ENCODE peak calls at places on chromosomes 11 and 22, in ten cellular contexts. R is keratinocyte, D is left ventricle myocardium inferior, Z is cardiac muscle cell, K is K562, J is heart left ventricle, S is ovary, F is tibial nerve, Q is heart right ventricle, P is SJCRH30. C is an unnamed sample.

GRCh38 chr11:15889972-15890371 is 466.4 kb downstream of the SOX6 start:
- DNase-seq in R (no peak), D (no peak), Z (no peak), K (no peak), J (no peak), S (no peak), F (no peak), Q (no peak), P (no peak), C (no peak)

GRCh38 chr22:35563211-35563610 is 22.6 kb downstream of the RASD2 start:
- DNase-seq in R (no peak), D (no peak), Z (no peak), K (no peak), J (no peak), S (no peak), F (no peak), Q (no peak), P (no peak), C (no peak)

GRCh38 chr11:76735218-76735480 is 48.0 kb upstream of the TSKU start:
- DNase-seq in R (no peak), D (no peak), Z (peak; percentile 77), K (peak; percentile 18), J (no peak), S (no peak), F (no peak), Q (no peak), P (no peak), C (no peak)

GRCh38 chr11:47161134-47161854 is 15.4 kb downstream of the ARFGAP2 start:
- DNase-seq in R (no peak), D (no peak), Z (peak; percentile 64), K (peak; percentile 86), J (peak; percentile 74), S (peak; percentile 64), F (peak; percentile 69), Q (peak; percentile 50), P (peak; percentile 76), C (no peak)

GRCh38 chr11:116511684-116512083 is 261.1 kb downstream of the BUD13 start:
- DNase-seq in R (no peak), D (no peak), Z (no peak), K (no peak), J (no peak), S (no peak), F (no peak), Q (no peak), P (no peak), C (no peak)

GRCh38 chr11:56950510-56950909 is 38.2 kb upstream of the OR5AK2 start:
- DNase-seq in R (no peak), D (no peak), Z (no peak), K (no peak), J (no peak), S (no peak), F (no peak), Q (no peak), P (no peak), C (no peak)

GRCh38 chr11:65295001-65295400 is 19.7 kb upstream of the CDC42EP2 start:
- DNase-seq in R (no peak), D (peak; percentile 49), Z (no peak), K (no peak), J (no peak), S (no peak), F (no peak), Q (no peak), P (no peak), C (no peak)

GRCh38 chr11:47414685-47415070 is 6.3 kb downstream of the SLC39A13 start:
- DNase-seq in R (no peak), D (no peak), Z (no peak), K (no peak), J (peak; percentile 67), S (no peak), F (no peak), Q (no peak), P (no peak), C (peak; percentile 70)

GRCh38 chr22:47307326-47307725 is 544.9 kb downstream of the TBC1D22A start:
- DNase-seq in R (no peak), D (no peak), Z (no peak), K (peak; percentile 50), J (no peak), S (no peak), F (no peak), Q (no peak), P (no peak), C (no peak)

GRCh38 chr11:27968461-27968860 is 139.5 kb downstream of the KIF18A start:
- DNase-seq in R (no peak), D (no peak), Z (no peak), K (no peak), J (no peak), S (no peak), F (no peak), Q (no peak), P (no peak), C (no peak)

GRCh38 chr11:78651136-78651775 is 76.6 kb upstream of the NARS2 start:
- DNase-seq in R (no peak), D (no peak), Z (no peak), K (no peak), J (no peak), S (no peak), F (no peak), Q (no peak), P (no peak), C (no peak)

GRCh38 chr11:2807276-2807681 is 78.3 kb downstream of the CDKN1C start:
- DNase-seq in R (no peak), D (peak; percentile 81), Z (no peak), K (no peak), J (peak; percentile 84), S (peak; percentile 89), F (peak; percentile 85), Q (peak; percentile 66), P (peak; percentile 14), C (peak; percentile 75)

GRCh38 chr22:45968003-45968650 is 8.8 kb downstream of the WNT7B start:
- DNase-seq in R (no peak), D (no peak), Z (no peak), K (no peak), J (no peak), S (no peak), F (no peak), Q (no peak), P (no peak), C (no peak)

GRCh38 chr11:123143476-123143875 is 51.6 kb downstream of the CLMP start:
- DNase-seq in R (no peak), D (no peak), Z (no peak), K (no peak), J (no peak), S (no peak), F (no peak), Q (no peak), P (no peak), C (no peak)
- H3K27me3 ChIP-seq in R (no peaks in the 10 kb centered on the region), D (peaks cover 26% of the 10 kb centered on the region), Z (no peaks in the 10 kb centered on the region), K (peaks cover 51% of the 10 kb centered on the region), J (no peaks in the 10 kb centered on the region), S (no peaks in the 10 kb centered on the region), F (no peaks in the 10 kb centered on the region), Q (peaks cover 31% of the 10 kb centered on the region), P (no peaks in the 10 kb centered on the region), C (no peaks in the 10 kb centered on the region)

GRCh38 chr11:102846292-102846691 is 2.9 kb upstream of the MMP3 start:
- DNase-seq in R (no peak), D (no peak), Z (no peak), K (no peak), J (no peak), S (no peak), F (no peak), Q (no peak), P (peak; percentile 35), C (no peak)
- H3K4me1 ChIP-seq in R (peaks cover 48% of the 10 kb centered on the region), D (no peaks in the 10 kb centered on the region), Z (no peaks in the 10 kb centered on the region), K (no peaks in the 10 kb centered on the region), J (no peaks in the 10 kb centered on the region), S (no peaks in the 10 kb centered on the region), F (peaks cover 2% of the 10 kb centered on the region), Q (no peaks in the 10 kb centered on the region), P (peaks cover 46% of the 10 kb centered on the region), C (no peaks in the 10 kb centered on the region)

DNA sequence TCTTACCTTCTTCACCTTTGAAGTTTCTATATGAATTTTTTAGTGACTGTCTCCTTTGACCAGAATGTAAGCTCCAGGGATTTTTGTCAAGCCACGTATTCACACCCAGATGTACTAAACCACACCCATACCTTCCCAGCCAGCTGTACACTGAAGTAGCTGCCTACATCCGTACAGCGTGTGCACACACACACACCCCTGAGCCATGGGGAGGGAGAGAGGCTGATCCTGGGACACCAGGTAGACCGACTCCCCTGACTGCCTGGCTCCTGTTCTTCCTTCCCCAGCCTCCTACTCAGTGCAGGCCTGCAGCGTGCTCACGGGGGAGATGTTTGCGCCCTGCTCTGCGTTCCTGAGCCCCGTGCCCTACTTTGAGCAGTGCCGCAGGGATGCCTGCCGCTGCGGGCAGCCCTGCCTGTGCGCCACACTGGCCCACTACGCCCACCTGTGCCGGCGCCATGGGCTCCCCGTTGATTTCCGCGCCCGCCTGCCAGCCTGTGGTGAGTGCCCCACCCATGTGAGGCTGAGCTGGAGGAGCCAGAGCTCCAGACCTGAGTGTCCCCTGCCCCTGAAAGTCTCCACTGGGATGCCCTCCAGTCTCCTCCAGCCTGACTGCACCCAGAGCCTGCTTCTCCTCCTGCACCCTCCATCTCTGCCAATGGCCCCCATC is 25.9 kb downstream of the OTOG start:
- DNase-seq in R (no peak), D (no peak), Z (no peak), K (no peak), J (no peak), S (no peak), F (no peak), Q (no peak), P (no peak), C (no peak)
- H3K27me3 ChIP-seq in R (peaks cover 5% of the 10 kb centered on the region), D (peaks cover 18% of the 10 kb centered on the region), Z (no peaks in the 10 kb centered on the region), K (peaks cover 30% of the 10 kb centered on the region), J (no peaks in the 10 kb centered on the region), S (no peaks in the 10 kb centered on the region), F (no peaks in the 10 kb centered on the region), Q (no peaks in the 10 kb centered on the region), P (no peaks in the 10 kb centered on the region), C (peaks cover 15% of the 10 kb centered on the region)

DNA sequence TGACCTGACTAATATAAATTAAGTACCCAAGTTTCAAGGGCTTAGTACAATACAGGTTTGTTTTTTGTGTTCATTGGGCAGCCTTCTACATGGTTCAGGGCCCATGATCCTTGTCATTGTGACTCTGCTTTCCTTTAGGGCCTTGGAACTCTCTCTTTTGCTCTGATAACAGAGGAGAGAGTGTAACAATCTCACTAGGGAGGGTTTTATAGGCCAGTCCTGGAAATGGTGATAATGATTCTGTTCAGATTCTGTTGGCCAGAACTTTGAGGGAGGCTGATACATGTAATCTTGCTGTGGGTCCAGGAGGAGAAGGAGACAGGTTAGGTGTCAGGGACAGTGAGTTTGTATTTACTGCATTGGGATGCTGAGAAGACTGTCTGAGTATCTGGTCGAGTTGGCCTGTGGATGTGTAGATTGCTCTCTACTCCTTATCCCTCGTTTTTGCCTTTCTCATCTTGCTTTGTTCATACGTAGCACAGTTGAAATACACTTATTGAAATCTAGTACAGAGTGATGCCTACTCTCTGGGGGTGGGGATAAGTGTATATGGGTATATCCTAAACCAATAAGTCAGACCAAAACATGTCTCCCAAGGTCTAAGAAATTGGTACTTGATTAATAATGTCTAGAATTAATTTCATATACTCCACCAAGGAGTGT is 37.5 kb upstream of the HEPHL1 start:
- DNase-seq in R (no peak), D (no peak), Z (no peak), K (peak; percentile 52), J (no peak), S (no peak), F (no peak), Q (no peak), P (no peak), C (no peak)
- H3K4me1 ChIP-seq in R (peaks cover 17% of the 10 kb centered on the region), D (no peaks in the 10 kb centered on the region), Z (no peaks in the 10 kb centered on the region), K (peaks cover 30% of the 10 kb centered on the region), J (no peaks in the 10 kb centered on the region), S (no peaks in the 10 kb centered on the region), F (no peaks in the 10 kb centered on the region), Q (no peaks in the 10 kb centered on the region), P (no peaks in the 10 kb centered on the region), C (no peaks in the 10 kb centered on the region)